ENCODE peak calls at places on chromosomes 1 and 21, in eight cellular contexts. L is thoracic aorta, B is lung, P is foreskin fibroblast, E is K562, V is AG10803, S is brain microvascular endothelial cell, A is fibroblast of lung. C is an unnamed sample.

GRCh38 chr1:77465139-77465538 is 183.3 kb downstream of the AK5 start:
- DNase-seq in L (no peak), B (no peak), P (no peak), E (no peak), V (no peak), S (no peak), A (no peak), C (no peak)

GRCh38 chr1:5954964-5955363 is 37.3 kb downstream of the NPHP4 start:
- DNase-seq in L (no peak), B (no peak), P (no peak), E (no peak), V (no peak), S (no peak), A (no peak), C (no peak)

GRCh38 chr1:102790997-102791396 is 317.3 kb downstream of the COL11A1 start:
- DNase-seq in L (no peak), B (no peak), P (no peak), E (no peak), V (no peak), S (peak), A (peak), C (no peak)

GRCh38 chr1:224873645-224874369 is 55.7 kb upstream of the DNAH14 start:
- DNase-seq in L (no peak), B (no peak), P (peak), E (no peak), V (peak), S (no peak), A (peak), C (no peak)

GRCh38 chr1:91700332-91700731 is 185.6 kb downstream of the TGFBR3 start:
- DNase-seq in L (no peak), B (no peak), P (peak), E (no peak), V (peak), S (peak), A (peak), C (no peak)

GRCh38 chr21:16741228-16741665 is 771.6 kb upstream of the CXADR start:
- DNase-seq in L (no peak), B (no peak), P (no peak), E (no peak), V (no peak), S (no peak), A (no peak), C (no peak)

GRCh38 chr1:171794085-171794484 is 12.6 kb downstream of the METTL13 start:
- DNase-seq in L (no peak), B (no peak), P (peak), E (no peak), V (peak), S (peak), A (no peak), C (no peak)

GRCh38 chr1:177256153-177256814 is 85.5 kb downstream of the BRINP2 start:
- DNase-seq in L (no peak), B (peak), P (peak), E (peak), V (peak), S (peak), A (peak), C (peak)

GRCh38 chr1:179143332-179143731 is 61.5 kb downstream of the TOR3A start:
- DNase-seq in L (no peak), B (no peak), P (peak), E (no peak), V (peak), S (peak), A (peak), C (peak)

GRCh38 chr1:4006676-4007374 is 106.8 kb upstream of the C1orf174 start:
- DNase-seq in L (no peak), B (no peak), P (no peak), E (no peak), V (no peak), S (no peak), A (no peak), C (no peak)

GRCh38 chr1:211886551-211886950 is 56.0 kb upstream of the LPGAT1 start:
- DNase-seq in L (no peak), B (no peak), P (no peak), E (no peak), V (no peak), S (no peak), A (no peak), C (no peak)

GRCh38 chr1:219144659-219145313 is 28.9 kb upstream of the LYPLAL1 start:
- DNase-seq in L (no peak), B (no peak), P (no peak), E (no peak), V (no peak), S (no peak), A (no peak), C (no peak)

GRCh38 chr1:84300991-84301758 is at the start of gene SAMD13:
- DNase-seq in L (peak), B (peak), P (peak), E (peak), V (peak), S (peak), A (peak), C (peak)

GRCh38 chr1:248155927-248156326 is 11.0 kb downstream of the OR2M5 start:
- DNase-seq in L (no peak), B (no peak), P (no peak), E (no peak), V (no peak), S (no peak), A (no peak), C (no peak)

GRCh38 chr1:18866846-18867245 is 7.4 kb upstream of the TAS1R2 start:
- DNase-seq in L (no peak), B (no peak), P (no peak), E (no peak), V (no peak), S (no peak), A (no peak), C (no peak)

GRCh38 chr1:32336963-32337675 is 1.1 kb upstream of the MARCKSL1 start:
- DNase-seq in L (no peak), B (peak), P (no peak), E (peak), V (peak), S (no peak), A (no peak), C (no peak)

GRCh38 chr21:44428281-44428942 is 26.9 kb upstream of the LRRC3 start:
- DNase-seq in L (no peak), B (no peak), P (no peak), E (peak), V (no peak), S (no peak), A (no peak), C (no peak)

GRCh38 chr1:202015677-202015952 is 5.2 kb downstream of the ELF3 start:
- DNase-seq in L (no peak), B (no peak), P (no peak), E (no peak), V (no peak), S (no peak), A (no peak), C (no peak)

GRCh38 chr1:224623743-224624333 is 7.7 kb downstream of the CNIH3 start:
- DNase-seq in L (no peak), B (no peak), P (peak), E (no peak), V (peak), S (peak), A (peak), C (no peak)

GRCh38 chr1:222815367-222815765 is 527 bp downstream of the DISP1 start:
- DNase-seq in L (peak), B (no peak), P (no peak), E (peak), V (no peak), S (peak), A (no peak), C (no peak)

GRCh38 chr1:19648689-19649088 is 4.6 kb downstream of the NBL1 start:
- DNase-seq in L (no peak), B (no peak), P (no peak), E (peak), V (peak), S (no peak), A (peak), C (no peak)

GRCh38 chr1:80582980-80583379 is 1217.8 kb upstream of the ADGRL2 start:
- DNase-seq in L (no peak), B (no peak), P (peak), E (no peak), V (peak), S (no peak), A (peak), C (no peak)

GRCh38 chr1:208917719-208918118 is 665.8 kb upstream of the CAMK1G start:
- DNase-seq in L (no peak), B (no peak), P (no peak), E (no peak), V (no peak), S (no peak), A (no peak), C (no peak)

GRCh38 chr1:79232831-79233230 is 226.3 kb upstream of the ADGRL4 start:
- DNase-seq in L (no peak), B (no peak), P (no peak), E (no peak), V (no peak), S (no peak), A (no peak), C (no peak)

GRCh38 chr1:84117868-84118267 is 26.2 kb upstream of the PRKACB start:
- DNase-seq in L (no peak), B (no peak), P (peak), E (no peak), V (peak), S (peak), A (peak), C (peak)

GRCh38 chr1:219797009-219797408 is 131.3 kb downstream of the SLC30A10 start:
- DNase-seq in L (no peak), B (no peak), P (no peak), E (no peak), V (no peak), S (no peak), A (no peak), C (no peak)

GRCh38 chr1:19644761-19645543 is 841 bp downstream of the NBL1 start:
- DNase-seq in L (no peak), B (no peak), P (no peak), E (no peak), V (no peak), S (no peak), A (no peak), C (no peak)

GRCh38 chr1:227567256-227567655 is 3.9 kb downstream of the ZNF678 start:
- DNase-seq in L (no peak), B (no peak), P (no peak), E (no peak), V (no peak), S (no peak), A (no peak), C (no peak)

GRCh38 chr1:66342707-66343106 is 191.2 kb upstream of the SGIP1 start:
- DNase-seq in L (no peak), B (no peak), P (no peak), E (no peak), V (no peak), S (no peak), A (no peak), C (no peak)

GRCh38 chr1:178189814-178190213 is 95.9 kb downstream of the RASAL2 start:
- DNase-seq in L (no peak), B (no peak), P (no peak), E (peak), V (peak), S (peak), A (peak), C (no peak)

GRCh38 chr1:240322943-240323342 is 231.3 kb downstream of the FMN2 start:
- DNase-seq in L (no peak), B (no peak), P (no peak), E (no peak), V (no peak), S (no peak), A (no peak), C (no peak)
- TF ChIP-seq CTCF in L (no peak), B (no peak), P (no peak), E (no peak), V (no peak), S (no peak), A (no peak), C (no peak)

GRCh38 chr21:25565272-25566199 is 41.7 kb downstream of the MRPL39 start:
- DNase-seq in L (no peak), B (no peak), P (no peak), E (no peak), V (no peak), S (no peak), A (no peak), C (no peak)

GRCh38 chr21:25561668-25562641 is 45.3 kb downstream of the MRPL39 start:
- DNase-seq in L (no peak), B (peak), P (peak), E (no peak), V (peak), S (peak), A (peak), C (no peak)

GRCh38 chr21:25562660-25563059 is 44.6 kb downstream of the MRPL39 start:
- DNase-seq in L (no peak), B (no peak), P (no peak), E (no peak), V (no peak), S (no peak), A (peak), C (no peak)

GRCh38 chr21:25564349-25564948 is 42.8 kb downstream of the MRPL39 start:
- DNase-seq in L (no peak), B (no peak), P (no peak), E (no peak), V (no peak), S (no peak), A (no peak), C (no peak)

GRCh38 chr21:25563399-25564116 is 43.7 kb downstream of the MRPL39 start:
- DNase-seq in L (no peak), B (no peak), P (no peak), E (no peak), V (peak), S (no peak), A (peak), C (no peak)
- H3K4me3 ChIP-seq in L (peak), B (no peak), P (peak), E (no peak), V (peak), S (peak), A (peak), C (peak)

GRCh38 chr1:153944005-153944821 is 2.3 kb downstream of the DENND4B start:
- DNase-seq in L (no peak), B (no peak), P (no peak), E (no peak), V (no peak), S (no peak), A (no peak), C (no peak)

GRCh38 chr1:153944822-153945117 is 1.7 kb downstream of the DENND4B start:
- DNase-seq in L (no peak), B (no peak), P (no peak), E (no peak), V (no peak), S (no peak), A (no peak), C (no peak)

GRCh38 chr1:153945795-153946621 is 510 bp downstream of the DENND4B start:
- DNase-seq in L (peak), B (peak), P (peak), E (peak), V (peak), S (no peak), A (peak), C (no peak)

GRCh38 chr1:153946622-153947246 is at the start of gene DENND4B:
- DNase-seq in L (peak), B (peak), P (peak), E (peak), V (peak), S (no peak), A (peak), C (no peak)

GRCh38 chr1:153945131-153945794 is 1.3 kb downstream of the DENND4B start:
- DNase-seq in L (no peak), B (peak), P (no peak), E (peak), V (peak), S (no peak), A (peak), C (no peak)
- TF ChIP-seq CTCF in L (no peak), B (no peak), P (no peak), E (no peak), V (no peak), S (no peak), A (no peak), C (no peak)

GRCh38 chr1:162189345-162189744 is 119.9 kb downstream of the NOS1AP start:
- DNase-seq in L (no peak), B (no peak), P (no peak), E (no peak), V (no peak), S (no peak), A (no peak), C (no peak)
- H3K4me3 ChIP-seq in L (no peak), B (no peak), P (no peak), E (no peak), V (no peak), S (no peak), A (no peak), C (no peak)

DNA sequence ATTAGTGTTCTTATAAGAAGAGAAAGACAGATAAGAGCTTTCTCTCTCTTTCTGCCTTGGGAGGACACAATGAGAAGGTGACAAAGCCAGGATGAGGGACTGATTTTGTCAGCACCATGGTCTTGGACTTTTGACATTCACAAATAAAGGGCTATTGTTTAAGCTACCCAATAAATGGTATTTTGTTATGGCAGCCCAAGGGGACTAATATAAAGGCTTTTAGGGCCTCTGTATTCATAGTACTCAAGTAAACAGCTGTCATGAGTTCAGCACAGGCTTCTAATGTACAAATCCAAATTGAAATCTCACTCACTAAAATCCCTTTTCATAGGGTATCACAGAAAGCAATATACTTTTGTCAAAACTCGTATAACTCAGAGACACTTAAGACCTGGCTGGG is 242.7 kb downstream of the FAF1 start:
- DNase-seq in L (no peak), B (no peak), P (no peak), E (no peak), V (no peak), S (no peak), A (no peak), C (no peak)
- TF ChIP-seq CTCF in L (no peak), B (no peak), P (no peak), E (no peak), V (no peak), S (no peak), A (no peak), C (no peak)

C was measured in epithelial cell of proximal tubule.